ENCODE peak calls at places on chromosomes 5 and 9, in nine cellular contexts. D is neural crest cell; K is GM13976; Z is activated T-helper 1 cell treated with anti-CD3 and anti-CD28 coated beads, Interleukin-2, amount 50 U/mL, for 16 hours; G is fibroblast of the aortic adventitia; T is T-helper 17 cell; Y is mesendoderm; H is NCI-H1092; O is left ventricle myocardium inferior. I is an unnamed sample.

GRCh38 chr5:15577132-15577531 is 77.2 kb downstream of the FBXL7 start:
- DNase-seq in T (no peak), Z (no peak), O (peak), K (no peak), D (no peak), H (no peak), Y (peak), G (no peak), I (no peak)

GRCh38 chr9:85466834-85467233 is 274.9 kb downstream of the AGTPBP1 start:
- DNase-seq in H (no peak), Z (no peak), T (no peak), K (no peak), O (no peak), D (no peak), G (no peak), Y (peak), I (no peak)

GRCh38 chr5:131545856-131546255 is 89.2 kb downstream of the RAPGEF6 start:
- DNase-seq in K (no peak), H (no peak), G (peak), T (no peak), Y (no peak), O (no peak), Z (no peak), D (no peak), I (no peak)

GRCh38 chr5:68500828-68501227 is 285.3 kb downstream of the PIK3R1 start:
- DNase-seq in T (no peak), D (peak), H (no peak), Z (no peak), Y (no peak), O (no peak), G (no peak), K (no peak), I (no peak)

GRCh38 chr9:89794918-89795317 is 190.1 kb downstream of the GADD45G start:
- DNase-seq in Y (no peak), O (no peak), Z (no peak), D (no peak), H (no peak), G (no peak), T (no peak), K (no peak), I (peak)

GRCh38 chr5:16889972-16890519 is 46.0 kb downstream of the MYO10 start:
- DNase-seq in Y (no peak), D (no peak), T (no peak), H (no peak), K (no peak), Z (no peak), O (no peak), G (peak), I (no peak)

GRCh38 chr9:38059233-38059936 is 9.6 kb downstream of the SHB start:
- DNase-seq in T (no peak), Y (no peak), D (no peak), O (peak), Z (no peak), H (no peak), K (no peak), G (peak), I (no peak)

GRCh38 chr5:139903805-139904565 is 108.4 kb downstream of the PSD2 start:
- DNase-seq in D (peak), Z (no peak), O (no peak), Y (peak), T (no peak), H (no peak), G (no peak), K (peak), I (no peak)

GRCh38 chr9:37916471-37917314 is 12.8 kb upstream of the SLC25A51 start:
- DNase-seq in O (no peak), D (no peak), Z (no peak), G (no peak), Y (no peak), H (peak), T (no peak), K (no peak), I (no peak)

GRCh38 chr9:24832307-24832706 is 286.6 kb upstream of the IZUMO3 start:
- DNase-seq in Y (peak), O (no peak), Z (no peak), K (no peak), G (no peak), T (no peak), D (peak), H (no peak), I (no peak)

GRCh38 chr5:177334155-177334551 is 17.3 kb downstream of the LMAN2 start:
- DNase-seq in T (no peak), G (peak), Z (no peak), Y (no peak), D (no peak), K (no peak), O (no peak), H (no peak), I (no peak)

GRCh38 chr5:168179185-168179584 is 112.3 kb upstream of the WWC1 start:
- DNase-seq in Z (no peak), O (no peak), H (no peak), T (no peak), K (no peak), G (peak), D (no peak), Y (no peak), I (no peak)

GRCh38 chr5:69000216-69000615 is 93.6 kb upstream of the SLC30A5 start:
- DNase-seq in Z (no peak), T (no peak), D (no peak), Y (no peak), O (no peak), G (no peak), H (no peak), K (no peak), I (no peak)

GRCh38 chr5:749101-749670 is 35.3 kb downstream of the ZDHHC11B start:
- DNase-seq in T (peak), Y (no peak), D (no peak), H (no peak), Z (no peak), G (no peak), K (no peak), O (no peak), I (no peak)

GRCh38 chr5:160787247-160787646 is 64.8 kb downstream of the ATP10B start:
- DNase-seq in Y (peak), Z (no peak), G (no peak), T (no peak), O (no peak), K (no peak), H (no peak), D (no peak), I (peak)

GRCh38 chr5:170444969-170445505 is 55.9 kb upstream of the KCNMB1 start:
- DNase-seq in Z (no peak), T (no peak), G (no peak), O (no peak), H (no peak), K (no peak), D (no peak), Y (no peak), I (peak)

GRCh38 chr9:78605029-78605930 is 308.4 kb downstream of the PSAT1 start:
- DNase-seq in D (no peak), H (no peak), Z (no peak), T (no peak), O (no peak), G (peak), Y (peak), K (no peak), I (peak)

GRCh38 chr9:25678147-25678666 is at the start of gene TUSC1:
- DNase-seq in Y (peak), D (no peak), T (no peak), O (peak), K (no peak), G (peak), H (peak), Z (no peak), I (peak)

GRCh38 chr9:91039125-91039834 is 237.7 kb downstream of the SYK start:
- DNase-seq in K (no peak), Y (no peak), T (no peak), G (no peak), D (no peak), O (no peak), H (no peak), Z (no peak), I (no peak)

GRCh38 chr9:137674307-137675305 is 55.8 kb downstream of the EHMT1 start:
- DNase-seq in H (no peak), Z (no peak), G (no peak), K (no peak), Y (peak), D (no peak), T (no peak), O (no peak), I (peak)

GRCh38 chr5:159444441-159445082 is 114.3 kb upstream of the IL12B start:
- DNase-seq in K (peak), Z (no peak), H (peak), Y (peak), O (no peak), D (no peak), G (peak), T (no peak), I (no peak)

GRCh38 chr9:18238254-18238653 is 235.7 kb upstream of the ADAMTSL1 start:
- DNase-seq in T (no peak), Z (no peak), H (no peak), D (no peak), K (no peak), O (no peak), Y (peak), G (peak), I (no peak)

GRCh38 chr5:146340260-146341081 is 1.8 kb downstream of the POU4F3 start:
- DNase-seq in D (peak), O (peak), T (no peak), K (peak), Z (no peak), G (peak), H (no peak), Y (peak), I (peak)

GRCh38 chr9:128945798-128946501 is 1.5 kb downstream of the DOLK start:
- DNase-seq in G (no peak), O (no peak), D (no peak), T (no peak), Z (no peak), Y (no peak), H (no peak), K (no peak), I (no peak)

GRCh38 chr5:122154910-122155309 is 25.6 kb downstream of the ZNF474 start:
- DNase-seq in D (no peak), H (no peak), Z (no peak), K (no peak), O (no peak), G (peak), T (no peak), Y (peak), I (peak)

GRCh38 chr5:61673007-61673735 is 341.1 kb downstream of the ZSWIM6 start:
- DNase-seq in K (no peak), T (no peak), G (peak), Z (no peak), D (no peak), H (no peak), O (no peak), Y (peak), I (peak)

GRCh38 chr9:105401651-105402050 is 46.2 kb upstream of the FSD1L start:
- DNase-seq in Z (no peak), G (peak), D (no peak), K (no peak), T (no peak), Y (peak), H (no peak), O (no peak), I (no peak)

GRCh38 chr5:150529555-150529954 is 21.6 kb downstream of the NDST1 start:
- DNase-seq in D (no peak), Z (no peak), T (no peak), G (no peak), Y (peak), O (no peak), H (no peak), K (no peak), I (no peak)

GRCh38 chr5:180689071-180689694 is 39.8 kb upstream of the FLT4 start:
- DNase-seq in G (no peak), Z (no peak), Y (peak), O (no peak), D (no peak), T (no peak), K (no peak), H (no peak), I (no peak)

GRCh38 chr9:87255437-87256155 is 242.1 kb upstream of the DAPK1 start:
- DNase-seq in O (no peak), K (no peak), D (no peak), Y (peak), G (peak), Z (no peak), H (no peak), T (no peak), I (no peak)

GRCh38 chr5:87074072-87074471 is 193.6 kb upstream of the RASA1 start:
- DNase-seq in G (no peak), Y (no peak), T (no peak), O (no peak), D (no peak), H (no peak), Z (no peak), K (no peak), I (no peak)

GRCh38 chr9:136546697-136547481 is 1.0 kb upstream of the NOTCH1 start:
- DNase-seq in O (peak), K (no peak), D (no peak), Z (peak), T (peak), Y (peak), G (peak), H (no peak), I (no peak)

GRCh38 chr5:137700282-137700680 is 35.6 kb downstream of the KLHL3 start:
- DNase-seq in D (no peak), Z (no peak), O (no peak), Y (no peak), T (no peak), H (no peak), K (no peak), G (no peak), I (no peak)

GRCh38 chr9:111873901-111874300 is 22.7 kb upstream of the UGCG start:
- DNase-seq in D (no peak), K (no peak), T (no peak), Y (no peak), G (peak), Z (no peak), O (no peak), H (no peak), I (no peak)

GRCh38 chr5:137300411-137301240 is 198.5 kb downstream of the SPOCK1 start:
- DNase-seq in H (no peak), O (no peak), Y (no peak), K (no peak), T (no peak), Z (no peak), D (no peak), G (peak), I (no peak)

GRCh38 chr5:133244242-133244641 is 192.4 kb downstream of the HSPA4 start:
- DNase-seq in K (peak), T (no peak), D (no peak), Z (no peak), Y (no peak), G (no peak), H (no peak), O (no peak), I (no peak)